ENCODE peak calls at places on chromosomes 6 and 20, in five cellular contexts. V is stimulated activated effector memory CD8-positive, alpha-beta T cell treated with anti-CD3 and anti-CD28 coated beads, Interleukin-12 subunit alpha, Interleukin-12 subunit beta, amount 100 ng/mL, for 72 hours; M is activated T-cell treated with anti-CD3 and anti-CD28 coated beads, Interleukin-2, amount 50 U/mL, for 4 hours; X is natural killer cell; E is naive thymus-derived CD4-positive, alpha-beta T cell. Z is an unnamed sample.
A peak's percentile ranks its signal among the peaks of the same experiment; 100 is the strongest.

GRCh38 chr6:7865811-7866210 is 44.8 kb downstream of the TXNDC5 start:
- ATAC-seq in M (no peak), V (no peak), X (no peak), E (no peak), Z (no peak)

GRCh38 chr20:3123542-3123941 is 36.1 kb downstream of the FASTKD5 start:
- ATAC-seq in E (no peak), X (no peak), M (no peak), V (no peak), Z (no peak)

GRCh38 chr6:83605517-83605916 is 93.2 kb downstream of the PRSS35 start:
- ATAC-seq in X (no peak), V (no peak), E (no peak), M (no peak), Z (no peak)

GRCh38 chr6:170366248-170366960 is 59.8 kb downstream of the FAM120B start:
- ATAC-seq in X (no peak), M (no peak), E (no peak), V (no peak), Z (no peak)

GRCh38 chr20:49236301-49236700 is 17.1 kb downstream of the DDX27 start:
- ATAC-seq in M (no peak), X (no peak), V (no peak), E (no peak), Z (no peak)

GRCh38 chr6:152330984-152331383 is 306.2 kb downstream of the SYNE1 start:
- ATAC-seq in M (no peak), V (no peak), E (no peak), X (no peak), Z (no peak)

GRCh38 chr6:29517728-29518440 is 30.1 kb upstream of the MAS1L start:
- ATAC-seq in M (no peak), X (no peak), E (no peak), V (no peak), Z (peak; percentile 32)

GRCh38 chr6:32095338-32096086 is 13.6 kb downstream of the TNXB start:
- ATAC-seq in M (peak; percentile 37), V (no peak), X (no peak), E (no peak), Z (no peak)

GRCh38 chr6:152124432-152125074 is 317.1 kb downstream of the ESR1 start:
- ATAC-seq in M (no peak), E (peak; percentile 42), V (no peak), X (no peak), Z (no peak)

GRCh38 chr6:141764388-141764787 is 368.3 kb upstream of the GJE1 start:
- ATAC-seq in M (no peak), E (no peak), V (no peak), X (no peak), Z (no peak)

GRCh38 chr6:160973856-160974255 is 17.7 kb upstream of the MAP3K4 start:
- ATAC-seq in X (no peak), E (no peak), M (no peak), V (no peak), Z (no peak)

GRCh38 chr20:34095825-34096224 is 16.2 kb downstream of the EIF2S2 start:
- ATAC-seq in V (no peak), X (no peak), E (no peak), M (no peak), Z (no peak)

GRCh38 chr6:32488085-32488484 is 42.0 kb downstream of the HLA-DRB5 start:
- ATAC-seq in V (no peak), E (no peak), X (no peak), M (no peak), Z (no peak)

GRCh38 chr20:9608639-9609440 is 94.5 kb downstream of the LAMP5 start:
- ATAC-seq in V (no peak), X (no peak), M (no peak), E (no peak), Z (no peak)

GRCh38 chr6:138287144-138287955 is 69.1 kb upstream of the PBOV1 start:
- ATAC-seq in E (peak; percentile 44), X (no peak), M (peak; percentile 51), V (peak; percentile 66), Z (peak; percentile 42)

GRCh38 chr6:128478230-128479047 is 42.0 kb downstream of the PTPRK start:
- ATAC-seq in X (no peak), V (no peak), M (no peak), E (peak; percentile 3), Z (no peak)

GRCh38 chr6:4025681-4026080 is 53.3 kb downstream of the FAM217A start:
- ATAC-seq in E (no peak), M (no peak), X (no peak), V (no peak), Z (no peak)

GRCh38 chr6:8277769-8278168 is 157.6 kb downstream of the SLC35B3 start:
- ATAC-seq in M (no peak), E (peak; percentile 26), X (no peak), V (no peak), Z (no peak)

Z was measured in stimulated activated memory B cell treated with anti-CD40 and anti-IgM and Interleukin-4, amounts not matched to agents 10 μg/mL and 1 μg/mL and 100 μg/mL, for 72 hours.